ENCODE peak calls at places on chromosomes 5 and 9, in ten cellular contexts. One of them, this sample, is unnamed.

GRCh38 chr5:94039101-94039500 is 297.7 kb upstream of the POU5F2 start:
- DNase-seq in activated CD4-positive, alpha-beta T cell treated with anti-CD3 and anti-CD28 coated beads for 36 hours: no peak
- DNase-seq in GM13976: no peak
- DNase-seq in NCI-H2171 treated with DMSO at 0.1 percent for 48 hours: no peak
- DNase-seq in foreskin fibroblast: no peak
- DNase-seq in adipocyte: no peak
- DNase-seq in CD8-positive, alpha-beta memory T cell: no peak
- DNase-seq in RPMI7951: no peak
- DNase-seq in epithelial cell of esophagus: no peak
- DNase-seq in T-helper 1 cell: no peak
- DNase-seq in this sample: no peak

GRCh38 chr5:129099184-129099570 is 4.6 kb downstream of the ISOC1 start:
- DNase-seq in activated CD4-positive, alpha-beta T cell treated with anti-CD3 and anti-CD28 coated beads for 36 hours: no peak
- DNase-seq in GM13976: no peak
- DNase-seq in NCI-H2171 treated with DMSO at 0.1 percent for 48 hours: no peak
- DNase-seq in foreskin fibroblast: no peak
- DNase-seq in adipocyte: no peak
- DNase-seq in CD8-positive, alpha-beta memory T cell: no peak
- DNase-seq in RPMI7951: no peak
- DNase-seq in epithelial cell of esophagus: no peak
- DNase-seq in T-helper 1 cell: no peak
- DNase-seq in this sample: no peak

GRCh38 chr5:150069619-150070276 is 16.6 kb downstream of the CSF1R start:
- DNase-seq in activated CD4-positive, alpha-beta T cell treated with anti-CD3 and anti-CD28 coated beads for 36 hours: no peak
- DNase-seq in GM13976: no peak
- DNase-seq in NCI-H2171 treated with DMSO at 0.1 percent for 48 hours: no peak
- DNase-seq in foreskin fibroblast: no peak
- DNase-seq in adipocyte: no peak
- DNase-seq in CD8-positive, alpha-beta memory T cell: no peak
- DNase-seq in RPMI7951: no peak
- DNase-seq in epithelial cell of esophagus: no peak
- DNase-seq in T-helper 1 cell: no peak
- DNase-seq in this sample: no peak

GRCh38 chr9:31519011-31519410 is 865.4 kb upstream of the ACO1 start:
- DNase-seq in activated CD4-positive, alpha-beta T cell treated with anti-CD3 and anti-CD28 coated beads for 36 hours: peak; percentile 72
- DNase-seq in GM13976: no peak
- DNase-seq in NCI-H2171 treated with DMSO at 0.1 percent for 48 hours: peak; percentile 17
- DNase-seq in foreskin fibroblast: no peak
- DNase-seq in adipocyte: no peak
- DNase-seq in CD8-positive, alpha-beta memory T cell: peak; percentile 59
- DNase-seq in RPMI7951: no peak
- DNase-seq in epithelial cell of esophagus: peak; percentile 34
- DNase-seq in T-helper 1 cell: no peak
- DNase-seq in this sample: peak; percentile 79

GRCh38 chr9:131773911-131774379 is 34.1 kb upstream of the RAPGEF1 start:
- DNase-seq in activated CD4-positive, alpha-beta T cell treated with anti-CD3 and anti-CD28 coated beads for 36 hours: peak; percentile 49
- DNase-seq in GM13976: peak; percentile 82
- DNase-seq in NCI-H2171 treated with DMSO at 0.1 percent for 48 hours: peak; percentile 68
- DNase-seq in foreskin fibroblast: peak; percentile 40
- DNase-seq in adipocyte: peak; percentile 82
- DNase-seq in CD8-positive, alpha-beta memory T cell: no peak
- DNase-seq in RPMI7951: peak; percentile 60
- DNase-seq in epithelial cell of esophagus: peak; percentile 71
- DNase-seq in T-helper 1 cell: no peak
- DNase-seq in this sample: peak; percentile 53

GRCh38 chr5:83313431-83313830 is 158.1 kb upstream of the VCAN start:
- DNase-seq in activated CD4-positive, alpha-beta T cell treated with anti-CD3 and anti-CD28 coated beads for 36 hours: no peak
- DNase-seq in GM13976: no peak
- DNase-seq in NCI-H2171 treated with DMSO at 0.1 percent for 48 hours: no peak
- DNase-seq in foreskin fibroblast: no peak
- DNase-seq in adipocyte: peak; percentile 64
- DNase-seq in CD8-positive, alpha-beta memory T cell: no peak
- DNase-seq in RPMI7951: no peak
- DNase-seq in epithelial cell of esophagus: no peak
- DNase-seq in T-helper 1 cell: no peak
- DNase-seq in this sample: no peak

GRCh38 chr5:141758316-141758965 is 76.4 kb upstream of the ARAP3 start:
- DNase-seq in activated CD4-positive, alpha-beta T cell treated with anti-CD3 and anti-CD28 coated beads for 36 hours: no peak
- DNase-seq in GM13976: no peak
- DNase-seq in NCI-H2171 treated with DMSO at 0.1 percent for 48 hours: peak; percentile 44
- DNase-seq in foreskin fibroblast: no peak
- DNase-seq in adipocyte: no peak
- DNase-seq in CD8-positive, alpha-beta memory T cell: no peak
- DNase-seq in RPMI7951: no peak
- DNase-seq in epithelial cell of esophagus: no peak
- DNase-seq in T-helper 1 cell: no peak
- DNase-seq in this sample: peak; percentile 19

GRCh38 chr5:54743997-54744788 is 226.6 kb downstream of the SNX18 start:
- DNase-seq in activated CD4-positive, alpha-beta T cell treated with anti-CD3 and anti-CD28 coated beads for 36 hours: peak; percentile 61
- DNase-seq in GM13976: peak; percentile 36
- DNase-seq in NCI-H2171 treated with DMSO at 0.1 percent for 48 hours: no peak
- DNase-seq in foreskin fibroblast: peak; percentile 90
- DNase-seq in adipocyte: peak; percentile 96
- DNase-seq in CD8-positive, alpha-beta memory T cell: peak; percentile 73
- DNase-seq in RPMI7951: peak; percentile 94
- DNase-seq in epithelial cell of esophagus: peak; percentile 94
- DNase-seq in T-helper 1 cell: no peak
- DNase-seq in this sample: peak; percentile 67

GRCh38 chr9:111925784-111926183 is 29.2 kb downstream of the UGCG start:
- DNase-seq in activated CD4-positive, alpha-beta T cell treated with anti-CD3 and anti-CD28 coated beads for 36 hours: no peak
- DNase-seq in GM13976: no peak
- DNase-seq in NCI-H2171 treated with DMSO at 0.1 percent for 48 hours: no peak
- DNase-seq in foreskin fibroblast: no peak
- DNase-seq in adipocyte: peak; percentile 44
- DNase-seq in CD8-positive, alpha-beta memory T cell: no peak
- DNase-seq in RPMI7951: no peak
- DNase-seq in epithelial cell of esophagus: no peak
- DNase-seq in T-helper 1 cell: no peak
- DNase-seq in this sample: no peak

GRCh38 chr5:170120576-170120975 is 14.9 kb downstream of the FOXI1 start:
- DNase-seq in activated CD4-positive, alpha-beta T cell treated with anti-CD3 and anti-CD28 coated beads for 36 hours: no peak
- DNase-seq in GM13976: no peak
- DNase-seq in NCI-H2171 treated with DMSO at 0.1 percent for 48 hours: no peak
- DNase-seq in foreskin fibroblast: peak; percentile 43
- DNase-seq in adipocyte: peak; percentile 83
- DNase-seq in CD8-positive, alpha-beta memory T cell: no peak
- DNase-seq in RPMI7951: peak; percentile 59
- DNase-seq in epithelial cell of esophagus: peak; percentile 74
- DNase-seq in T-helper 1 cell: no peak
- DNase-seq in this sample: no peak

GRCh38 chr9:95307538-95307937 is 10.0 kb downstream of the FANCC start:
- DNase-seq in activated CD4-positive, alpha-beta T cell treated with anti-CD3 and anti-CD28 coated beads for 36 hours: no peak
- DNase-seq in GM13976: no peak
- DNase-seq in NCI-H2171 treated with DMSO at 0.1 percent for 48 hours: no peak
- DNase-seq in foreskin fibroblast: no peak
- DNase-seq in adipocyte: no peak
- DNase-seq in CD8-positive, alpha-beta memory T cell: no peak
- DNase-seq in RPMI7951: no peak
- DNase-seq in epithelial cell of esophagus: no peak
- DNase-seq in T-helper 1 cell: no peak
- DNase-seq in this sample: no peak

GRCh38 chr9:121816845-121817450 is 165.5 kb downstream of the DAB2IP start:
- DNase-seq in activated CD4-positive, alpha-beta T cell treated with anti-CD3 and anti-CD28 coated beads for 36 hours: no peak
- DNase-seq in GM13976: no peak
- DNase-seq in NCI-H2171 treated with DMSO at 0.1 percent for 48 hours: no peak
- DNase-seq in foreskin fibroblast: no peak
- DNase-seq in adipocyte: no peak
- DNase-seq in CD8-positive, alpha-beta memory T cell: no peak
- DNase-seq in RPMI7951: no peak
- DNase-seq in epithelial cell of esophagus: no peak
- DNase-seq in T-helper 1 cell: no peak
- DNase-seq in this sample: no peak

GRCh38 chr5:8517461-8517860 is 648.5 kb downstream of the MTRR start:
- DNase-seq in activated CD4-positive, alpha-beta T cell treated with anti-CD3 and anti-CD28 coated beads for 36 hours: no peak
- DNase-seq in GM13976: no peak
- DNase-seq in NCI-H2171 treated with DMSO at 0.1 percent for 48 hours: no peak
- DNase-seq in foreskin fibroblast: no peak
- DNase-seq in adipocyte: no peak
- DNase-seq in CD8-positive, alpha-beta memory T cell: no peak
- DNase-seq in RPMI7951: no peak
- DNase-seq in epithelial cell of esophagus: peak; percentile 22
- DNase-seq in T-helper 1 cell: no peak
- DNase-seq in this sample: peak; percentile 4

GRCh38 chr9:105316703-105317102 is 72.3 kb downstream of the SLC44A1 start:
- DNase-seq in activated CD4-positive, alpha-beta T cell treated with anti-CD3 and anti-CD28 coated beads for 36 hours: no peak
- DNase-seq in GM13976: no peak
- DNase-seq in NCI-H2171 treated with DMSO at 0.1 percent for 48 hours: no peak
- DNase-seq in foreskin fibroblast: no peak
- DNase-seq in adipocyte: no peak
- DNase-seq in CD8-positive, alpha-beta memory T cell: no peak
- DNase-seq in RPMI7951: no peak
- DNase-seq in epithelial cell of esophagus: no peak
- DNase-seq in T-helper 1 cell: no peak
- DNase-seq in this sample: no peak

GRCh38 chr5:169430676-169431075 is 129.7 kb upstream of the SLIT3 start:
- DNase-seq in activated CD4-positive, alpha-beta T cell treated with anti-CD3 and anti-CD28 coated beads for 36 hours: no peak
- DNase-seq in GM13976: no peak
- DNase-seq in NCI-H2171 treated with DMSO at 0.1 percent for 48 hours: no peak
- DNase-seq in foreskin fibroblast: no peak
- DNase-seq in adipocyte: peak; percentile 58
- DNase-seq in CD8-positive, alpha-beta memory T cell: no peak
- DNase-seq in RPMI7951: no peak
- DNase-seq in epithelial cell of esophagus: no peak
- DNase-seq in T-helper 1 cell: no peak
- DNase-seq in this sample: no peak

GRCh38 chr5:138752951-138753793 is at the start of gene CTNNA1:
- DNase-seq in activated CD4-positive, alpha-beta T cell treated with anti-CD3 and anti-CD28 coated beads for 36 hours: peak; percentile 77
- DNase-seq in GM13976: peak; percentile 94
- DNase-seq in NCI-H2171 treated with DMSO at 0.1 percent for 48 hours: no peak
- DNase-seq in foreskin fibroblast: peak; percentile 56
- DNase-seq in adipocyte: peak; percentile 88
- DNase-seq in CD8-positive, alpha-beta memory T cell: peak; percentile 66
- DNase-seq in RPMI7951: peak; percentile 69
- DNase-seq in epithelial cell of esophagus: peak; percentile 85
- DNase-seq in T-helper 1 cell: peak; percentile 33
- DNase-seq in this sample: peak; percentile 49

This sample was measured in activated CD8-positive, alpha-beta T cell treated with anti-CD3 and anti-CD28 coated beads for 36 hours.